ENCODE peak calls at places on chromosomes 13 and 19, in eight cellular contexts. P is C1 segment of cervical spinal cord; L is lung microvascular endothelial cell; F is iris pigment epithelial cell; X is fibroblast of the aortic adventitia; O is stimulated activated CD4-positive, alpha-beta T cell treated with anti-CD3 and anti-CD28 coated beads, Interleukin-12 subunit alpha, Interleukin-12 subunit beta, amount 100 ng/mL, for 4 hours; A is occipital lobe; V is epithelial cell of esophagus. U is an unnamed sample.

GRCh38 chr19:7918615-7919421 is 1.3 kb upstream of the SNAPC2 start:
- DNase-seq in P (no peak), V (no peak), X (no peak), L (no peak), O (no peak), F (no peak), A (no peak), U (no peak)

GRCh38 chr19:4267101-4267900 is 11.8 kb upstream of the SHD start:
- DNase-seq in O (peak), A (no peak), X (peak), V (peak), P (no peak), F (peak), L (peak), U (peak)

GRCh38 chr13:79480954-79481684 is at the start of gene NDFIP2:
- DNase-seq in O (peak), X (peak), V (peak), L (peak), P (peak), A (peak), F (peak), U (peak)

GRCh38 chr19:54271106-54271505 is 9.8 kb downstream of the LILRB2 start:
- DNase-seq in P (peak), A (no peak), F (no peak), L (no peak), V (no peak), O (no peak), X (no peak), U (no peak)

GRCh38 chr13:113845723-113846638 is 17.9 kb downstream of the GAS6 start:
- DNase-seq in L (no peak), P (no peak), A (no peak), V (no peak), O (no peak), X (no peak), F (no peak), U (peak)

GRCh38 chr13:108728370-108728769 is 99.0 kb downstream of the MYO16 start:
- DNase-seq in X (no peak), F (no peak), P (no peak), O (no peak), L (no peak), A (no peak), V (no peak), U (no peak)

GRCh38 chr13:63345835-63346234 is 1930.2 kb upstream of the PCDH20 start:
- DNase-seq in F (no peak), A (no peak), X (no peak), P (no peak), O (no peak), L (no peak), V (no peak), U (no peak)

GRCh38 chr19:18417250-18418033 is 1.8 kb upstream of the SSBP4 start:
- DNase-seq in L (peak), F (peak), V (no peak), X (peak), A (no peak), O (no peak), P (peak), U (peak)

GRCh38 chr13:27924529-27925141 is 4.8 kb downstream of the PDX1 start:
- DNase-seq in O (no peak), P (no peak), L (no peak), V (no peak), F (no peak), X (no peak), A (no peak), U (peak)

GRCh38 chr13:36163809-36164308 is 32.7 kb upstream of the DCLK1 start:
- DNase-seq in O (no peak), P (no peak), A (no peak), X (peak), L (no peak), V (peak), F (peak), U (no peak)

GRCh38 chr13:33392794-33393371 is 107.3 kb upstream of the STARD13 start:
- DNase-seq in A (no peak), V (no peak), P (no peak), F (no peak), X (no peak), L (no peak), O (no peak), U (no peak)

GRCh38 chr19:50952890-50953289 is at the start of gene KLK5:
- DNase-seq in P (no peak), F (no peak), X (no peak), V (no peak), A (no peak), O (no peak), L (no peak), U (no peak)

GRCh38 chr19:6362024-6362344 is 653 bp downstream of the CLPP start:
- DNase-seq in O (no peak), P (no peak), L (peak), V (no peak), F (no peak), A (no peak), X (no peak), U (no peak)

GRCh38 chr13:30456290-30456689 is 9.4 kb downstream of the HMGB1 start:
- DNase-seq in V (no peak), F (no peak), P (no peak), X (peak), A (no peak), O (no peak), L (no peak), U (no peak)

GRCh38 chr13:54614729-54615128 is 1586.1 kb downstream of the OLFM4 start:
- DNase-seq in P (no peak), V (no peak), F (no peak), X (no peak), A (no peak), O (no peak), L (no peak), U (no peak)

GRCh38 chr13:50989476-50989875 is 79.9 kb downstream of the RNASEH2B start:
- DNase-seq in A (no peak), X (no peak), F (peak), L (peak), O (no peak), P (no peak), V (no peak), U (no peak)

GRCh38 chr13:27295660-27296059 is 25.0 kb downstream of the RASL11A start:
- DNase-seq in O (no peak), X (no peak), P (no peak), V (no peak), F (no peak), L (no peak), A (no peak), U (no peak)

GRCh38 chr13:77563110-77563509 is 27.6 kb downstream of the SCEL start:
- DNase-seq in X (peak), L (peak), O (no peak), F (peak), A (no peak), P (no peak), V (peak), U (no peak)

U was measured in activated naive CD8-positive, alpha-beta T cell treated with anti-CD3 and anti-CD28 coated beads, Interleukin-2, amount 10 ng/mL, durations not matched to agents 7 days and 5 days.